ENCODE peak calls at places on chromosomes 3 and 15, in eight cellular contexts. S is adrenal gland, X is lower lobe of right lung, P is body of pancreas, O is transverse colon, E is GM12878, Y is IMR-90, L is dorsolateral prefrontal cortex. H is an unnamed sample.
A peak's percentile ranks its signal among the peaks of the same experiment; 100 is the strongest.

GRCh38 chr3:9915252-9916141 is 1.4 kb upstream of the IL17RC start:
- DNase-seq in S (peak; percentile 75), X (peak; percentile 86), P (peak; percentile 73), O (peak; percentile 77), E (no peak), Y (peak; percentile 52), L (peak; percentile 81), H (peak; percentile 35)

GRCh38 chr3:12884104-12884742 is 42.9 kb upstream of the RPL32 start:
- DNase-seq in S (peak; percentile 42), X (no peak), P (no peak), O (peak; percentile 37), E (no peak), Y (peak; percentile 15), L (peak; percentile 81), H (no peak)

GRCh38 chr3:7205535-7206331 is 344.8 kb downstream of the GRM7 start:
- DNase-seq in S (no peak), X (no peak), P (no peak), O (no peak), E (peak; percentile 41), Y (no peak), L (no peak), H (peak; percentile 3)

GRCh38 chr15:90610220-90610619 is 80.5 kb downstream of the CRTC3 start:
- DNase-seq in S (no peak), X (no peak), P (no peak), O (no peak), E (no peak), Y (peak; percentile 89), L (no peak), H (no peak)

GRCh38 chr3:193946945-193947344 is 189.0 kb upstream of the HES1 start:
- DNase-seq in S (no peak), X (no peak), P (no peak), O (no peak), E (no peak), Y (no peak), L (no peak), H (no peak)

GRCh38 chr3:195238626-195239118 is 32.3 kb downstream of the XXYLT1 start:
- DNase-seq in S (peak; percentile 40), X (peak; percentile 22), P (peak; percentile 39), O (peak; percentile 38), E (no peak), Y (peak; percentile 50), L (no peak), H (no peak)

GRCh38 chr3:14389133-14390115 is 13.0 kb upstream of the SLC6A6 start:
- DNase-seq in S (no peak), X (no peak), P (no peak), O (no peak), E (no peak), Y (no peak), L (no peak), H (no peak)

GRCh38 chr3:45777111-45777752 is 19.1 kb downstream of the SLC6A20 start:
- DNase-seq in S (no peak), X (no peak), P (no peak), O (no peak), E (no peak), Y (no peak), L (no peak), H (no peak)

GRCh38 chr3:183808355-183808754 is 17.0 kb downstream of the MAP6D1 start:
- DNase-seq in S (no peak), X (no peak), P (no peak), O (no peak), E (no peak), Y (no peak), L (no peak), H (no peak)

GRCh38 chr15:100596792-100597191 is 5.2 kb downstream of the LINS1 start:
- DNase-seq in S (no peak), X (peak; percentile 61), P (peak; percentile 7), O (peak; percentile 48), E (peak; percentile 74), Y (no peak), L (no peak), H (peak; percentile 51)

GRCh38 chr3:174931473-174931872 is 72.3 kb downstream of the NAALADL2 start:
- DNase-seq in S (no peak), X (no peak), P (no peak), O (no peak), E (no peak), Y (peak; percentile 40), L (no peak), H (no peak)

GRCh38 chr15:40263036-40263754 is 19.7 kb downstream of the ANKRD63 start:
- DNase-seq in S (peak; percentile 54), X (no peak), P (no peak), O (peak; percentile 38), E (no peak), Y (peak; percentile 83), L (no peak), H (no peak)

GRCh38 chr3:119702530-119703527 is at the start of gene CFAP91:
- DNase-seq in S (peak; percentile 99), X (peak; percentile 98), P (peak; percentile 99), O (peak; percentile 98), E (peak; percentile 52), Y (peak; percentile 83), L (peak; percentile 94), H (peak; percentile 86)

GRCh38 chr15:91224750-91225380 is 124.8 kb downstream of the SV2B start:
- DNase-seq in S (peak; percentile 36), X (no peak), P (peak; percentile 47), O (no peak), E (peak; percentile 5), Y (peak; percentile 41), L (no peak), H (no peak)

GRCh38 chr3:25911525-25912295 is 121.8 kb downstream of the OXSM start:
- DNase-seq in S (no peak), X (no peak), P (no peak), O (no peak), E (no peak), Y (no peak), L (no peak), H (no peak)

DNA sequence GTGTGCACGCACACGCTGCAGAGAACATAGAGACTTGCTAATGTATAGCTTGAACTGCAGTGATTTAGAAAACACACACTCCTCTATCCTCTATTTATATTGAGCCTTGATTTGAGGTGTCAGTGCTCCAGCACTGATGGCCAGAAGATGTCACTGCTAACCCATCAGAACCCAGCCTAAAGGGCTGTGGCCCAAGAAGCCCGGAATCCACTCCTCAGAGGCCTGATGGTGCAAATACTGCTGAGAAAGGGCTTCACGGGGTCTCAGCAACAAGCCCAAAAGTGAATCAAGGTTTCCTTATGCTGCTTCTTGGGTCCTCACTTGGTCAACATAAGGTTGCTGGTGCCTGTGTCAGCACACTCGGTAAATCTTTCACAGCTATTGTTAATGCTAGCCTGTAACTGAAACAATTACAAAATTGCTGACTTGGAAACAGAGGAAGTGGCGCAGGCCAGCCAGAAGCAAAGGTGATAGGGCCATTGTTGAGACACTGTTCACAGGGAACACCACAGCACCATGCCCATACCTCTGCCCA is 60.3 kb downstream of the HEG1 start:
- DNase-seq in S (peak; percentile 73), X (peak; percentile 54), P (peak; percentile 59), O (peak; percentile 65), E (peak; percentile 20), Y (peak; percentile 48), L (peak; percentile 79), H (no peak)
- TF ChIP-seq CTCF in S (peak; percentile 73), X (peak; percentile 70), P (peak; percentile 74), O (peak; percentile 67), E (peak; percentile 66), Y (peak; percentile 45), L (peak; percentile 80), H (peak; percentile 60)

DNA sequence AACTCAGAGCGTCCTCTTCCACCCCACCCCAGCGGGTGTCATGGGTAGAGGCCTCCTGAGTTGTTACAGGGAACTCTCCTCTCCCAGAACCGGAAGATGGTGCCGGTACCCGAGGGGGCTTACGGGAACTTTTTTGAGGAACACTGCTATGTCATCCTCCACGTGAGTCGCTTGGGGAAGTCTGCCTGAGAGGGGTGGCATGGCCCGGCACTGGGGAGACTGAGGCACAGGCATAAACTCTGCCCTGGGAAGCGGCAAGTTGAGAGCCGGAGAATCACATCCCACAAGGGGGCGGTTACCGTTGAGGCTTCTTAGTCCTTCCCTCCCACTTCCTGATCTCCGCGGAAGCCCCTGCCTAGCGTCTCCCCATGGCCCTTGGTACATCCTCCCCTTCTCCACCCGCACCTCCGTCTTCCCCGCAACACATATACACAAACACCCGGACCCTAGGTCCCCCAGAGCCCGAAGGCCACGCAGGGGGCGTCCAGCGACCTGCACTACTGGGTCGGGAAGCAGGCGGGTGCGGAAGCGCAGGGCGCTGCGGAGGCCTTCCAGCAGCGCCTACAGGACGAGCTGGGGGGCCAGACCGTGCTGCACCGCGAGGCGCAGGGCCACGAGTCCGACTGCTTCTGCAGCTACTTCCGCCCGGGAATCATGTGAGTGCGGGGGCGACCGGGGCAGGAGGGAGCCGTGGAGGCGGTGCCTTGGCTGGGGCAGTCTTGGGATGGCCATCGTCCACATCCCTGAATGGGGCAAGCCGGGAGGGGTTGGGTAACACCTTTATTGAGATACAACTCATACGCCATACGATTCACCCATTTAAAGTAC is 3.4 kb downstream of the VILL start:
- DNase-seq in S (peak; percentile 77), X (peak; percentile 91), P (peak; percentile 74), O (peak; percentile 79), E (no peak), Y (peak; percentile 75), L (peak; percentile 78), H (peak; percentile 84)
- H3K4me3 ChIP-seq in S (peak overlapping the region; percentile 45), X (peak overlapping the region; percentile 63), P (no peak overlapping the region), O (peak overlapping the region; percentile 55), E (peak overlapping the region; percentile 65), Y (peak overlapping the region; percentile 75), L (peak overlapping the region; percentile 64), H (peak overlapping the region; percentile 77)

GRCh38 chr3:97636465-97636864 is 128.1 kb upstream of the ARL6 start:
- DNase-seq in S (no peak), X (no peak), P (no peak), O (no peak), E (no peak), Y (no peak), L (no peak), H (no peak)
- TF ChIP-seq CTCF in S (no peak), X (no peak), P (no peak), O (no peak), E (no peak), Y (no peak), L (no peak), H (no peak)

DNA sequence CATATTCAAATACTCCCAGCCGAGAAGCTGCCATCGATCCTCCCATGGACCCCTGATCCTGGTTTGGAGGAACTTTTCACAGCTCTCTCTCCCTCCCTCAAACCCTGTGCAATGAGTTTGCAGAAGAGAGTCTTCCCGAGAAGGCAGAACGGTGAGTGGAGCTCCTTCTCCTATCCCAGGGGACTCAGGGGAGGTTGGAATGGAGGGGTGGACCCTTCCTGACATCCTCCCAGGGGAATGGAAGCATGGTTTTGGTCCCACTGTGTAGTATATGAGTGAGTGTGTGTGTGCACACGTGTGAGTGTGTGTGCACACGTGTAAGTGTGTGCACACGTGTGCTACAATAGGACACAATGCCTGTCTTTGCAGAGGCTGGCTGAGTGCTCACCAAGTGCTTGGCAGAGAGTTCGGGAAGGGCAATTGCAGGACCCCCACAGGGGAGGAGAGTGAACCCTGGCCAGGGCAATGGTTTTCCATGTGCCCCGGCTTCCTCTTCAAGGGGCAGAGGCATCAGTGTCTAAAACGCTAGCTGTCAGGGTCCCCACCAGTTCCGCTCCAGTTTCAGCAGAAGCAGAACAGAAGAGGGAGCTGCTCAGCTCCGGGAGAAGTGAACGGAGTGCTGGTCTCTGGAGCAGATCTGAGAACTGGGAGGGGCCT is 13.8 kb upstream of the IL16 start:
- DNase-seq in S (no peak), X (no peak), P (no peak), O (no peak), E (no peak), Y (no peak), L (no peak), H (no peak)
- H3K4me3 ChIP-seq in S (no peak overlapping the region), X (peak overlapping the region; percentile 50), P (no peak overlapping the region), O (peak overlapping the region; percentile 35), E (no peak overlapping the region), Y (peak overlapping the region; percentile 43), L (peak overlapping the region; percentile 18), H (no peak overlapping the region)

H was measured in GM06990.